ENCODE peak calls at places on chromosome 3, in five cellular contexts. D is tibial artery, N is fibroblast of villous mesenchyme, G is right atrium auricular region, L is testis. C is an unnamed sample.

GRCh38 chr3:105385868-105386508 is 19.3 kb downstream of the ALCAM start:
- DNase-seq in L (no peak), D (no peak), G (no peak), N (no peak), C (no peak)

GRCh38 chr3:171184372-171184771 is 157.9 kb upstream of the SLC2A2 start:
- DNase-seq in N (no peak), L (no peak), D (no peak), G (no peak), C (no peak)

GRCh38 chr3:146117406-146118285 is 43.3 kb downstream of the PLOD2 start:
- DNase-seq in N (peak; percentile 94), D (no peak), G (no peak), L (no peak), C (peak; percentile 83)

GRCh38 chr3:52240059-52240885 is 1.3 kb upstream of the TWF2 start:
- DNase-seq in D (peak; percentile 82), N (peak; percentile 99), G (peak; percentile 82), L (peak; percentile 86), C (peak; percentile 98)

GRCh38 chr3:122247825-122248185 is 64.3 kb downstream of the CASR start:
- DNase-seq in D (no peak), G (no peak), L (no peak), N (no peak), C (no peak)

GRCh38 chr3:148433665-148434064 is 264.0 kb upstream of the AGTR1 start:
- DNase-seq in D (no peak), G (no peak), N (no peak), L (no peak), C (no peak)

GRCh38 chr3:170162052-170162451 is 19.5 kb downstream of the PHC3 start:
- DNase-seq in G (no peak), L (no peak), N (no peak), D (no peak), C (no peak)

GRCh38 chr3:128922804-128923459 is 43.5 kb downstream of the ACAD9 start:
- DNase-seq in G (no peak), L (no peak), D (no peak), N (no peak), C (no peak)

GRCh38 chr3:133494469-133494868 is 79.0 kb upstream of the CDV3 start:
- DNase-seq in D (no peak), G (no peak), L (no peak), N (peak; percentile 44), C (peak; percentile 60)

GRCh38 chr3:38479431-38480092 is 16.6 kb upstream of the EXOG start:
- DNase-seq in D (peak; percentile 63), L (peak; percentile 77), N (peak; percentile 71), G (peak; percentile 75), C (peak; percentile 80)

GRCh38 chr3:48405343-48405881 is 24.5 kb downstream of the PLXNB1 start:
- DNase-seq in N (no peak), G (peak; percentile 58), D (no peak), L (no peak), C (no peak)

GRCh38 chr3:98906230-98906629 is 4.7 kb upstream of the DCBLD2 start:
- DNase-seq in D (no peak), G (no peak), N (peak; percentile 74), L (no peak), C (peak; percentile 92)

GRCh38 chr3:112097378-112097777 is 11.2 kb downstream of the C3orf52 start:
- DNase-seq in L (no peak), G (no peak), N (peak; percentile 98), D (no peak), C (peak; percentile 99)

GRCh38 chr3:149575213-149575961 is 82.4 kb downstream of the WWTR1 start:
- DNase-seq in G (no peak), L (peak; percentile 23), D (peak; percentile 53), N (peak; percentile 88), C (peak; percentile 88)

GRCh38 chr3:128452678-128453275 is 13.9 kb downstream of the DNAJB8 start:
- DNase-seq in G (no peak), L (no peak), D (no peak), N (no peak), C (no peak)

GRCh38 chr3:132554437-132554836 is 42.6 kb upstream of the ACKR4 start:
- DNase-seq in N (no peak), G (no peak), D (no peak), L (no peak), C (peak; percentile 86)

GRCh38 chr3:123723527-123724168 is 138.8 kb upstream of the HACD2 start:
- DNase-seq in D (no peak), L (peak; percentile 80), G (peak; percentile 73), N (peak; percentile 85), C (peak; percentile 93)

GRCh38 chr3:45187597-45188210 is 38.4 kb downstream of the TMEM158 start:
- DNase-seq in N (no peak), L (peak; percentile 34), D (no peak), G (no peak), C (no peak)

GRCh38 chr3:38314767-38315487 is 31.7 kb upstream of the XYLB start:
- DNase-seq in G (peak; percentile 47), N (no peak), L (no peak), D (no peak), C (peak; percentile 8)

GRCh38 chr3:57963811-57964346 is 44.3 kb upstream of the FLNB start:
- DNase-seq in D (no peak), L (no peak), N (no peak), G (no peak), C (no peak)

GRCh38 chr3:50630394-50630793 is 13.4 kb downstream of the MAPKAPK3 start:
- DNase-seq in L (no peak), N (no peak), D (no peak), G (no peak), C (no peak)

GRCh38 chr3:111588527-111588926 is 6.6 kb downstream of the ZBED2 start:
- DNase-seq in D (no peak), G (no peak), L (no peak), N (no peak), C (peak; percentile 10)

GRCh38 chr3:32249184-32249782 is 10.8 kb downstream of the CMTM8 start:
- DNase-seq in G (no peak), D (no peak), N (peak; percentile 91), L (no peak), C (peak; percentile 95)

GRCh38 chr3:186425788-186426730 is 64.0 kb upstream of the DGKG start:
- DNase-seq in N (peak; percentile 55), D (no peak), G (no peak), L (no peak), C (peak; percentile 89)

GRCh38 chr3:58260261-58260731 is 22.7 kb downstream of the ABHD6 start:
- DNase-seq in N (peak; percentile 55), D (no peak), G (no peak), L (no peak), C (peak; percentile 57)

GRCh38 chr3:38084969-38085942 is 46.2 kb downstream of the DLEC1 start:
- DNase-seq in G (no peak), L (no peak), N (no peak), D (no peak), C (no peak)

GRCh38 chr3:58633157-58633865 is 33.3 kb downstream of the FAM3D start:
- DNase-seq in D (no peak), G (no peak), N (no peak), L (no peak), C (no peak)

GRCh38 chr3:129621626-129622417 is 15.3 kb upstream of the PLXND1 start:
- DNase-seq in D (peak; percentile 16), L (no peak), N (no peak), G (no peak), C (no peak)

DNA sequence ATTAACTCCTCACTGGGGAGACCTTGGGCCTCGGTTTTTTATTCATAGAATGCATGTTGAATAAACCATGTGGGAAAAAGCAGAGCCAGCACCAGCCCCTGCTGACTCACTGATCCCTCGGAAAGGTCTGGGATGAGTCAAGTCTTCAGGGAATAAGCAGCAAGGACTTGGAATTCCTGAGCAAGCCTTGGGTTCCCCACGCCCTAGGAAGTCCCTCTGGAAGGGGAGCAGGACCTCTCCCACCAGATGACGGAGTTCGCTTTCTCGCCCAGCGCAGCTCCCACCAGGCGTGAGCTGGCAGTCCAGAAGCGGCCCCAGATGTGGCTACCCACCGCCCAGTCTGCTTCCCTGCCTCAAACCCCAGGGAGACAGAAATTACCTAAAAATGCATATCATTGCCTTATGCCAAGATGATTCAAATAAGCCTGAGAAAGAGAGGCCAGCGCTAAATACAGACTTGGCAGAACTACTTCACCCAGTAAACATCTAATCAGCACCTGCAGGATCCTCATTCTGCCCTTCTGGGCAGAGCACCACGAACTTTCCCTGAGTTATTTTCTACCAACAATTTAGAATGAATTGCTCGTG is 45.5 kb downstream of the BTD start:
- DNase-seq in D (peak; percentile 58), L (peak; percentile 39), N (peak; percentile 100), G (no peak), C (peak; percentile 96)
- H3K4me3 ChIP-seq in D (peak overlapping the region; percentile 15), L (no peak overlapping the region), N (peak overlapping the region; percentile 3), G (no peak overlapping the region), C (no peak overlapping the region)

GRCh38 chr3:25027639-25028038 is 400.4 kb upstream of the RARB start:
- DNase-seq in N (no peak), L (no peak), G (no peak), D (no peak), C (no peak)

GRCh38 chr3:25019506-25019905 is 408.6 kb upstream of the RARB start:
- DNase-seq in D (no peak), G (no peak), N (no peak), L (no peak), C (no peak)

GRCh38 chr3:25018909-25019308 is 409.2 kb upstream of the RARB start:
- DNase-seq in G (no peak), D (no peak), L (no peak), N (no peak), C (no peak)

GRCh38 chr3:25021816-25022215 is 406.2 kb upstream of the RARB start:
- DNase-seq in L (no peak), D (no peak), G (no peak), N (peak; percentile 56), C (peak; percentile 89)
- TF ChIP-seq CTCF in L (no peak), D (peak; percentile 60), G (peak; percentile 71), N (peak; percentile 56), C (peak; percentile 84)

GRCh38 chr3:160566499-160566898 is 1.1 kb upstream of the KPNA4 start:
- DNase-seq in G (no peak), L (no peak), N (no peak), D (no peak), C (no peak)

GRCh38 chr3:160564205-160564922 is 1.0 kb downstream of the KPNA4 start:
- DNase-seq in N (peak; percentile 21), G (no peak), L (peak; percentile 29), D (no peak), C (peak; percentile 10)

GRCh38 chr3:160565442-160566403 is at the start of gene KPNA4:
- DNase-seq in L (peak; percentile 97), N (peak; percentile 97), G (peak; percentile 98), D (peak; percentile 98), C (peak; percentile 98)

GRCh38 chr3:160562952-160563351 is 2.4 kb downstream of the KPNA4 start:
- DNase-seq in D (no peak), L (no peak), N (no peak), G (no peak), C (no peak)

DNA sequence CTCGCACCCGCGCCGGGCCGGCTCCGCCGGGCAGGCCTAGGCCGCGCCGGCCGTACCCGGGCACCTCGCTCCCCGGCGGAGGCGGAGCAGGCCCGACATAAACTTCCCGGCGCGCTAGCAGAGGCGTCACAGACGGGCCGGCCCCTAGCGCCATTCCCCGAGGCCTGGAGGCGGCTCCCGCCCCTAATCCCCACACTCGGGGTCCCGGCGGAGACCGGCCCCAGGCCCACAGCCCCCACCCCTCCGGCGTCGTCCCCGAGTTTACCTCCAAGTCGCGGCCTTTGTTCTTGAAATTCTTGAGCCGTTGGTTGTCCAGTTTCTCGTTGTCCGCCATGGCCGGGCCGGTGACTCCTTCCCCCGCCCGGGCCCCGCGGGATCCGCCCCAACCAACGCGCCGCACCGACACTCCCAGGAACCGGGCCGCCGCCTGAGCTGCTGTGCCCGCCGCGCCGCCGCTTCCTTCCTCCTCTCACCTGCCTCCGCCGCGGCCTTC is 376 bp downstream of the KPNA4 start:
- DNase-seq in N (peak; percentile 77), L (peak; percentile 64), D (peak; percentile 73), G (peak; percentile 70), C (peak; percentile 69)
- H3K4me3 ChIP-seq in N (peak overlapping the region; percentile 92), L (peak overlapping the region; percentile 92), D (peak overlapping the region; percentile 75), G (peak overlapping the region; percentile 93), C (peak overlapping the region; percentile 81)

GRCh38 chr3:160956785-160957184 is 148.4 kb downstream of the B3GALNT1 start:
- DNase-seq in G (no peak), D (no peak), N (peak; percentile 31), L (no peak), C (peak; percentile 73)
- TF ChIP-seq CTCF in G (peak; percentile 42), D (no peak), N (peak; percentile 49), L (no peak), C (peak; percentile 52)